ENCODE peak calls at places on chromosomes 6 and 20, in five cellular contexts. C, G, N, U and L are unnamed samples. For H3K4me1, the result is how much of the 10 kb centered on the place peaks cover.

GRCh38 chr20:60011512-60012507 is 53.6 kb downstream of the CDH26 start:
- DNase-seq in C (peak), G (no peak), N (no peak), U (no peak), L (no peak)

GRCh38 chr6:155483858-155484257 is 28.2 kb upstream of the NOX3 start:
- DNase-seq in C (no peak), G (no peak), N (no peak), U (no peak), L (no peak)

GRCh38 chr6:84652356-84653026 is 111.9 kb downstream of the TBX18 start:
- DNase-seq in C (peak), G (no peak), N (peak), U (no peak), L (no peak)

GRCh38 chr6:113433506-113433991 is 423.6 kb upstream of the MARCKS start:
- DNase-seq in C (peak), G (peak), N (peak), U (peak), L (peak)

GRCh38 chr6:69796627-69797390 is at the start of gene LMBRD1:
- DNase-seq in C (peak), G (peak), N (peak), U (peak), L (peak)

GRCh38 chr20:3701061-3701998 is 11.1 kb downstream of the SIGLEC1 start:
- DNase-seq in C (peak), G (no peak), N (no peak), U (no peak), L (no peak)

GRCh38 chr6:147060636-147061035 is 143.6 kb upstream of the STXBP5 start:
- DNase-seq in C (no peak), G (no peak), N (no peak), U (no peak), L (no peak)

GRCh38 chr20:10646006-10646405 is 27.8 kb downstream of the JAG1 start:
- DNase-seq in C (no peak), G (no peak), N (no peak), U (no peak), L (no peak)

GRCh38 chr6:10962673-10963072 is 75.8 kb downstream of the SYCP2L start:
- DNase-seq in C (peak), G (no peak), N (peak), U (no peak), L (no peak)

GRCh38 chr6:143549630-143550268 is 38.2 kb upstream of the FUCA2 start:
- DNase-seq in C (peak), G (no peak), N (no peak), U (no peak), L (no peak)

GRCh38 chr6:75334266-75335040 is 49.9 kb upstream of the TMEM30A start:
- DNase-seq in C (no peak), G (no peak), N (peak), U (no peak), L (no peak)

GRCh38 chr6:71321344-71321743 is 32.7 kb downstream of the OGFRL1 start:
- DNase-seq in C (no peak), G (no peak), N (peak), U (no peak), L (no peak)

GRCh38 chr6:149217466-149217888 is 100.0 kb upstream of the TAB2 start:
- DNase-seq in C (no peak), G (no peak), N (no peak), U (no peak), L (no peak)

GRCh38 chr20:47459344-47460073 is 42.2 kb upstream of the NCOA3 start:
- DNase-seq in C (no peak), G (no peak), N (no peak), U (no peak), L (no peak)

GRCh38 chr6:21073318-21073839 is 520.2 kb upstream of the SOX4 start:
- DNase-seq in C (no peak), G (no peak), N (no peak), U (no peak), L (no peak)

GRCh38 chr6:16752206-16752867 is 8.9 kb downstream of the ATXN1 start:
- DNase-seq in C (no peak), G (peak), N (peak), U (no peak), L (no peak)

GRCh38 chr20:62021794-62022419 is 43.8 kb downstream of the TAF4 start:
- DNase-seq in C (peak), G (no peak), N (no peak), U (no peak), L (no peak)
- H3K4me1 ChIP-seq in C (under half), G (under half), N (under half), U (under half), L (half or more)

DNA sequence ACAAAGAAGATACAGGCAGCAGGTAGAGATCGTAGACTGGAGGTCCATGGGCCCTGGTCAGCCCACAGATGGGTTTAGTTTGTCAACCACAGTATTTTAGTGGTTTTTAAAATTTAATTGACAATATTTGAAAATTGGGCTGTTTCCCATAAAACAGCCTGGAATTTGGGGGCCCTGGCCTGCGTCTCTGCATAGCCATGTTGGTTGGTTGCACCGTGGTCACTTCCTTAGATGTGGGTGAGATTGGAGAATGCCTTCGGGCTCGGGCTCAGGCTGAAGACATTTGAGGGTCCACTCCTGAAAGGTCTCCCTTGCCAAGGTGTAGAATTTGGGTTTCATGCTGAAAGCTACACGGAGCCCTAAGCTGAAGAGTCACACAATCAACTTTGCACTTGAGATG is 7.7 kb downstream of the DUSP22 start:
- DNase-seq in C (no peak), G (no peak), N (no peak), U (no peak), L (no peak)
- H3K4me1 ChIP-seq in C (under half), G (under half), N (under half), U (under half), L (under half)

DNA sequence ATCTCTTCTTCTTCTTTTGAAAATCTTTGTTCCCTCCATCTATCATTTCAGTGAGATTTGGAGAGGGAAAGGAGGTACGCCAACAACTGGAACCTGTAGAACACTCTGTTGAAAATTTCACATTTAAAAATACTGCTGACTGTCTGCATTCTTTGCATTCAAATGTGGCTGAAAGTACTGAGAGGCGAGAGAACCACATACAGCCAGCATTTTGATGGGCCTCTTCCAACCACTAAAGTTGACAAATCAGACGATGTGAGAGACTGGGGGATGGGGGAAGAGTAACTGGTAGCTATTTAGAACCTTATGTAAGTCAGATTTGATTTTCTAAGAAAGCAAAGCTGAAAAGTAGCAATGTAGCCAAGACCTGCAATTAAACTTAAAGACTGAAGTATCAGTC is 77.5 kb downstream of the FKBP5 start:
- DNase-seq in C (no peak), G (peak), N (no peak), U (no peak), L (no peak)
- H3K4me1 ChIP-seq in C (under half), G (under half), N (under half), U (under half), L (under half)

DNA sequence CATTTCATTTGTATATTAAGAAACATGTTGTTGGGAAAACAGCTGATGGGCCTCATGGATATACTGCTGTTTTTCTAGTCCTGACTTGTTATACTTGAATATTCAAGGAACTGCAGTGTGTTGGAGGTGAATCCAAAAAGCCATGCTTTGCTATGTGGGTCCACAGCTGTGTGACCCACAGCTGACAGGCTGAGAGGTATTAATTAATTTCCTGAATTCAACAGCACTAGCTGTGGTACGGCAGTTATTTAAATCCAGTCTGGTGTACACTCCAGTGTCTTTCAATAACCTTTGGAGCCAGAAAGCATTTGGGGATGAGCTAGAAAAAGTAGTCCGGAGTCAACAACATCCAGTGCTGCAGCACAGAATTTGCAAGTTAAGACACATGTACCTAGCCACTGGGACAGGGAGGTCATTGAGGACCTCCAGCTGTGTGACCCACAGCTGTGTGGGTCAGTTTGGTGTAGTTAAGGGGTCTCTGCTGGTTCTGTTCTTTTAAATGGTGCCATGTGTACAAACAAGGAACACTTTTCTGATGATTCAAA is 19.1 kb downstream of the NCOA7 start:
- DNase-seq in C (no peak), G (no peak), N (no peak), U (no peak), L (no peak)
- H3K4me1 ChIP-seq in C (under half), G (under half), N (under half), U (under half), L (under half)

GRCh38 chr6:87837444-87837843 is 135.4 kb upstream of the AKIRIN2 start:
- DNase-seq in C (no peak), G (no peak), N (no peak), U (no peak), L (no peak)
- H3K4me1 ChIP-seq in C (under half), G (under half), N (under half), U (under half), L (under half)

DNA sequence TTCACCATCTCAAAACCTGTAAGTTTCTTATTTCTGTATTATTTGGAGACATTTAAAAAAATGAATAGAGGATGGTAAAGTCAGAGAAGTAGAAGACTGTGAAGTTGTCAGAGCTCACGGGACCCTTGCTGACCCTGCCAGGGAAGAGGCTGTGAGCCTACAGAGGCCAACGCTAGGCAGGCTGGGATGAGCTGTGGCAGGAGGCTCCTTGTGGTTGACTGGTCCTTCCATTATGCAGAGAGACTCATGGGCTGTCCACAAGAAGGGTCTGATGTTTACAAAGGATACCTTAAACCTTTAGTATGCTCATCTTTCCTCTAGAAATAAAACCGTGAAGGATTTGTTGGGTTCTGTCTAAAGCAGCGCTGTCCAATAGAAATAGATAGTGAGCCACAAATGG is 42.9 kb downstream of the DUSP22 start:
- DNase-seq in C (no peak), G (no peak), N (no peak), U (no peak), L (peak)
- H3K4me1 ChIP-seq in C (under half), G (under half), N (under half), U (under half), L (half or more)

GRCh38 chr6:52102330-52102932 is 15.0 kb upstream of the PKHD1 start:
- DNase-seq in C (no peak), G (peak), N (no peak), U (no peak), L (no peak)
- H3K4me1 ChIP-seq in C (under half), G (under half), N (under half), U (under half), L (under half)